ENCODE peak calls at places on chromosome 11, in nine cellular contexts. One of them, this sample, is unnamed.

GRCh38 chr11:64239662-64240466 is 1.0 kb upstream of the FKBP2 start:
- DNase-seq in psoas muscle: peak; percentile 61
- DNase-seq in CD8-positive, alpha-beta T cell: no peak
- DNase-seq in sigmoid colon: no peak
- DNase-seq in thoracic aorta: no peak
- DNase-seq in breast epithelium: no peak
- DNase-seq in cardiac muscle cell: no peak
- DNase-seq in stomach: no peak
- DNase-seq in CD4-positive, alpha-beta memory T cell: no peak
- DNase-seq in this sample: no peak

GRCh38 chr11:133467686-133468085 is 64.6 kb downstream of the OPCML start:
- DNase-seq in psoas muscle: no peak
- DNase-seq in CD8-positive, alpha-beta T cell: no peak
- DNase-seq in sigmoid colon: no peak
- DNase-seq in thoracic aorta: no peak
- DNase-seq in breast epithelium: no peak
- DNase-seq in cardiac muscle cell: no peak
- DNase-seq in stomach: no peak
- DNase-seq in CD4-positive, alpha-beta memory T cell: no peak
- DNase-seq in this sample: no peak

GRCh38 chr11:19508166-19508565 is 204.5 kb upstream of the NAV2 start:
- DNase-seq in psoas muscle: no peak
- DNase-seq in CD8-positive, alpha-beta T cell: no peak
- DNase-seq in sigmoid colon: no peak
- DNase-seq in thoracic aorta: no peak
- DNase-seq in breast epithelium: no peak
- DNase-seq in cardiac muscle cell: no peak
- DNase-seq in stomach: peak; percentile 27
- DNase-seq in CD4-positive, alpha-beta memory T cell: no peak
- DNase-seq in this sample: no peak

GRCh38 chr11:27241316-27242122 is 121.5 kb downstream of the CCDC34 start:
- DNase-seq in psoas muscle: no peak
- DNase-seq in CD8-positive, alpha-beta T cell: no peak
- DNase-seq in sigmoid colon: no peak
- DNase-seq in thoracic aorta: no peak
- DNase-seq in breast epithelium: no peak
- DNase-seq in cardiac muscle cell: no peak
- DNase-seq in stomach: no peak
- DNase-seq in CD4-positive, alpha-beta memory T cell: no peak
- DNase-seq in this sample: no peak

GRCh38 chr11:30741039-30741550 is 154.9 kb upstream of the MPPED2 start:
- DNase-seq in psoas muscle: no peak
- DNase-seq in CD8-positive, alpha-beta T cell: no peak
- DNase-seq in sigmoid colon: no peak
- DNase-seq in thoracic aorta: no peak
- DNase-seq in breast epithelium: no peak
- DNase-seq in cardiac muscle cell: peak; percentile 60
- DNase-seq in stomach: no peak
- DNase-seq in CD4-positive, alpha-beta memory T cell: no peak
- DNase-seq in this sample: no peak

GRCh38 chr11:30326114-30326783 is 3.3 kb downstream of the ARL14EP start:
- DNase-seq in psoas muscle: no peak
- DNase-seq in CD8-positive, alpha-beta T cell: no peak
- DNase-seq in sigmoid colon: no peak
- DNase-seq in thoracic aorta: no peak
- DNase-seq in breast epithelium: no peak
- DNase-seq in cardiac muscle cell: no peak
- DNase-seq in stomach: no peak
- DNase-seq in CD4-positive, alpha-beta memory T cell: no peak
- DNase-seq in this sample: no peak

GRCh38 chr11:34605481-34606325 is 15.2 kb upstream of the EHF start:
- DNase-seq in psoas muscle: no peak
- DNase-seq in CD8-positive, alpha-beta T cell: no peak
- DNase-seq in sigmoid colon: no peak
- DNase-seq in thoracic aorta: no peak
- DNase-seq in breast epithelium: no peak
- DNase-seq in cardiac muscle cell: no peak
- DNase-seq in stomach: no peak
- DNase-seq in CD4-positive, alpha-beta memory T cell: no peak
- DNase-seq in this sample: no peak

GRCh38 chr11:112024178-112024777 is 930 bp upstream of the DLAT start:
- DNase-seq in psoas muscle: no peak
- DNase-seq in CD8-positive, alpha-beta T cell: no peak
- DNase-seq in sigmoid colon: no peak
- DNase-seq in thoracic aorta: no peak
- DNase-seq in breast epithelium: no peak
- DNase-seq in cardiac muscle cell: no peak
- DNase-seq in stomach: no peak
- DNase-seq in CD4-positive, alpha-beta memory T cell: no peak
- DNase-seq in this sample: peak; percentile 15

GRCh38 chr11:45144126-45145082 is 2.0 kb upstream of the PRDM11 start:
- DNase-seq in psoas muscle: no peak
- DNase-seq in CD8-positive, alpha-beta T cell: no peak
- DNase-seq in sigmoid colon: peak; percentile 46
- DNase-seq in thoracic aorta: no peak
- DNase-seq in breast epithelium: no peak
- DNase-seq in cardiac muscle cell: no peak
- DNase-seq in stomach: peak; percentile 24
- DNase-seq in CD4-positive, alpha-beta memory T cell: no peak
- DNase-seq in this sample: no peak

GRCh38 chr11:76158394-76159302 is 47.7 kb downstream of the WNT11 start:
- DNase-seq in psoas muscle: no peak
- DNase-seq in CD8-positive, alpha-beta T cell: no peak
- DNase-seq in sigmoid colon: no peak
- DNase-seq in thoracic aorta: no peak
- DNase-seq in breast epithelium: no peak
- DNase-seq in cardiac muscle cell: no peak
- DNase-seq in stomach: no peak
- DNase-seq in CD4-positive, alpha-beta memory T cell: no peak
- DNase-seq in this sample: no peak

GRCh38 chr11:108616549-108616948 is 23.0 kb upstream of the EXPH5 start:
- DNase-seq in psoas muscle: no peak
- DNase-seq in CD8-positive, alpha-beta T cell: no peak
- DNase-seq in sigmoid colon: no peak
- DNase-seq in thoracic aorta: no peak
- DNase-seq in breast epithelium: no peak
- DNase-seq in cardiac muscle cell: no peak
- DNase-seq in stomach: no peak
- DNase-seq in CD4-positive, alpha-beta memory T cell: no peak
- DNase-seq in this sample: no peak

GRCh38 chr11:43941257-43941879 is 1.1 kb upstream of the C11orf96 start:
- DNase-seq in psoas muscle: no peak
- DNase-seq in CD8-positive, alpha-beta T cell: no peak
- DNase-seq in sigmoid colon: peak; percentile 65
- DNase-seq in thoracic aorta: no peak
- DNase-seq in breast epithelium: no peak
- DNase-seq in cardiac muscle cell: no peak
- DNase-seq in stomach: no peak
- DNase-seq in CD4-positive, alpha-beta memory T cell: no peak
- DNase-seq in this sample: no peak

GRCh38 chr11:118980191-118980881 is 8.8 kb downstream of the FOXR1 start:
- DNase-seq in psoas muscle: peak; percentile 72
- DNase-seq in CD8-positive, alpha-beta T cell: no peak
- DNase-seq in sigmoid colon: peak; percentile 73
- DNase-seq in thoracic aorta: no peak
- DNase-seq in breast epithelium: no peak
- DNase-seq in cardiac muscle cell: no peak
- DNase-seq in stomach: no peak
- DNase-seq in CD4-positive, alpha-beta memory T cell: no peak
- DNase-seq in this sample: no peak

GRCh38 chr11:14519692-14520085 is 497 bp downstream of the PSMA1 start:
- DNase-seq in psoas muscle: no peak
- DNase-seq in CD8-positive, alpha-beta T cell: no peak
- DNase-seq in sigmoid colon: no peak
- DNase-seq in thoracic aorta: no peak
- DNase-seq in breast epithelium: no peak
- DNase-seq in cardiac muscle cell: no peak
- DNase-seq in stomach: no peak
- DNase-seq in CD4-positive, alpha-beta memory T cell: no peak
- DNase-seq in this sample: no peak
- H3K4me1 ChIP-seq in psoas muscle: peaks cover 12% of the 10 kb centered on the region
- H3K4me1 ChIP-seq in CD8-positive, alpha-beta T cell: peaks cover 19% of the 10 kb centered on the region
- H3K4me1 ChIP-seq in sigmoid colon: peaks cover 21% of the 10 kb centered on the region
- H3K4me1 ChIP-seq in thoracic aorta: peaks cover 20% of the 10 kb centered on the region
- H3K4me1 ChIP-seq in breast epithelium: no peaks in the 10 kb centered on the region
- H3K4me1 ChIP-seq in cardiac muscle cell: peaks cover 8% of the 10 kb centered on the region
- H3K4me1 ChIP-seq in stomach: peaks cover 28% of the 10 kb centered on the region
- H3K4me1 ChIP-seq in CD4-positive, alpha-beta memory T cell: peaks cover 27% of the 10 kb centered on the region
- H3K4me1 ChIP-seq in this sample: peaks cover 7% of the 10 kb centered on the region

GRCh38 chr11:455566-456147 is 5.6 kb downstream of the PTDSS2 start:
- DNase-seq in psoas muscle: peak; percentile 40
- DNase-seq in CD8-positive, alpha-beta T cell: no peak
- DNase-seq in sigmoid colon: no peak
- DNase-seq in thoracic aorta: no peak
- DNase-seq in breast epithelium: no peak
- DNase-seq in cardiac muscle cell: no peak
- DNase-seq in stomach: no peak
- DNase-seq in CD4-positive, alpha-beta memory T cell: no peak
- DNase-seq in this sample: no peak

GRCh38 chr11:457071-457760 is 7.1 kb downstream of the PTDSS2 start:
- DNase-seq in psoas muscle: peak; percentile 38
- DNase-seq in CD8-positive, alpha-beta T cell: no peak
- DNase-seq in sigmoid colon: no peak
- DNase-seq in thoracic aorta: no peak
- DNase-seq in breast epithelium: no peak
- DNase-seq in cardiac muscle cell: no peak
- DNase-seq in stomach: no peak
- DNase-seq in CD4-positive, alpha-beta memory T cell: peak; percentile 52
- DNase-seq in this sample: no peak

GRCh38 chr11:454043-454442 is 4.0 kb downstream of the PTDSS2 start:
- DNase-seq in psoas muscle: no peak
- DNase-seq in CD8-positive, alpha-beta T cell: no peak
- DNase-seq in sigmoid colon: no peak
- DNase-seq in thoracic aorta: no peak
- DNase-seq in breast epithelium: no peak
- DNase-seq in cardiac muscle cell: no peak
- DNase-seq in stomach: no peak
- DNase-seq in CD4-positive, alpha-beta memory T cell: peak; percentile 30
- DNase-seq in this sample: no peak

GRCh38 chr11:454801-455565 is 4.9 kb downstream of the PTDSS2 start:
- DNase-seq in psoas muscle: peak; percentile 34
- DNase-seq in CD8-positive, alpha-beta T cell: no peak
- DNase-seq in sigmoid colon: no peak
- DNase-seq in thoracic aorta: no peak
- DNase-seq in breast epithelium: no peak
- DNase-seq in cardiac muscle cell: no peak
- DNase-seq in stomach: no peak
- DNase-seq in CD4-positive, alpha-beta memory T cell: peak; percentile 20
- DNase-seq in this sample: no peak

DNA sequence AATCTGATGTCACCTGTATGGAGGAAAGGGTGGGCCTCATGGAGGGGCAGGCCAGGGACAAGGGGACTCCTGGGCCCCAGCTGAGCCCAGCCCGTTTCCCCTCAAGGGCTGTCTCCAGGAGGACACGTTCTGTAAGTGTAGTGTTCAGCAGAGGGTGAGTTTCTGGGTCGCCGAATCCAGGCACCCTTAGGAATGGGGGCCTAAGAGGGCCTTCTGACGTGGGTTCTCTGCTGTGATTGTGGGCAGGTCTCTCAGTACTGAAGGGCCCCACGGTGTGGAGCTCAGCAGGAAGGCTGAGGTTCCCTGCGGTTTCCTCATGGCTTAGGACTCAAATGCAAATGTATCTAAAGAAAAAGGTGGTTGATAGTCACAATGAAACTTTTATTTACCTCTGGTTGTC is 6.5 kb downstream of the PTDSS2 start:
- DNase-seq in psoas muscle: peak; percentile 27
- DNase-seq in CD8-positive, alpha-beta T cell: peak; percentile 50
- DNase-seq in sigmoid colon: no peak
- DNase-seq in thoracic aorta: no peak
- DNase-seq in breast epithelium: no peak
- DNase-seq in cardiac muscle cell: no peak
- DNase-seq in stomach: no peak
- DNase-seq in CD4-positive, alpha-beta memory T cell: peak; percentile 68
- DNase-seq in this sample: no peak
- H3K27ac ChIP-seq in psoas muscle: no peak overlapping the region
- H3K27ac ChIP-seq in CD8-positive, alpha-beta T cell: no peak overlapping the region
- H3K27ac ChIP-seq in sigmoid colon: no peak overlapping the region
- H3K27ac ChIP-seq in thoracic aorta: no peak overlapping the region
- H3K27ac ChIP-seq in breast epithelium: no peak overlapping the region
- H3K27ac ChIP-seq in cardiac muscle cell: no peak overlapping the region
- H3K27ac ChIP-seq in stomach: peak overlapping the region; percentile 20
- H3K27ac ChIP-seq in CD4-positive, alpha-beta memory T cell: peak overlapping the region; percentile 49
- H3K27ac ChIP-seq in this sample: no peak overlapping the region

GRCh38 chr11:86067230-86068137 is 1.4 kb downstream of the PICALM start:
- DNase-seq in psoas muscle: no peak
- DNase-seq in CD8-positive, alpha-beta T cell: no peak
- DNase-seq in sigmoid colon: no peak
- DNase-seq in thoracic aorta: no peak
- DNase-seq in breast epithelium: no peak
- DNase-seq in cardiac muscle cell: peak; percentile 12
- DNase-seq in stomach: no peak
- DNase-seq in CD4-positive, alpha-beta memory T cell: no peak
- DNase-seq in this sample: no peak
- H3K4me1 ChIP-seq in psoas muscle: peaks cover 43% of the 10 kb centered on the region
- H3K4me1 ChIP-seq in CD8-positive, alpha-beta T cell: peaks cover 39% of the 10 kb centered on the region
- H3K4me1 ChIP-seq in sigmoid colon: peaks cover 49% of the 10 kb centered on the region
- H3K4me1 ChIP-seq in thoracic aorta: peaks cover 41% of the 10 kb centered on the region
- H3K4me1 ChIP-seq in breast epithelium: no peaks in the 10 kb centered on the region
- H3K4me1 ChIP-seq in cardiac muscle cell: peaks cover 32% of the 10 kb centered on the region
- H3K4me1 ChIP-seq in stomach: peaks cover 52% of the 10 kb centered on the region
- H3K4me1 ChIP-seq in CD4-positive, alpha-beta memory T cell: peaks cover 47% of the 10 kb centered on the region
- H3K4me1 ChIP-seq in this sample: peaks cover 23% of the 10 kb centered on the region

GRCh38 chr11:94910281-94910680 is 63.1 kb downstream of the CWC15 start:
- DNase-seq in psoas muscle: no peak
- DNase-seq in CD8-positive, alpha-beta T cell: no peak
- DNase-seq in sigmoid colon: no peak
- DNase-seq in thoracic aorta: no peak
- DNase-seq in breast epithelium: no peak
- DNase-seq in cardiac muscle cell: no peak
- DNase-seq in stomach: no peak
- DNase-seq in CD4-positive, alpha-beta memory T cell: no peak
- DNase-seq in this sample: no peak
- H3K27ac ChIP-seq in psoas muscle: no peak overlapping the region
- H3K27ac ChIP-seq in CD8-positive, alpha-beta T cell: no peak overlapping the region
- H3K27ac ChIP-seq in sigmoid colon: no peak overlapping the region
- H3K27ac ChIP-seq in thoracic aorta: no peak overlapping the region
- H3K27ac ChIP-seq in breast epithelium: no peak overlapping the region
- H3K27ac ChIP-seq in cardiac muscle cell: no peak overlapping the region
- H3K27ac ChIP-seq in stomach: no peak overlapping the region
- H3K27ac ChIP-seq in CD4-positive, alpha-beta memory T cell: no peak overlapping the region
- H3K27ac ChIP-seq in this sample: no peak overlapping the region

GRCh38 chr11:46341454-46341853 is 5.8 kb upstream of the DGKZ start:
- DNase-seq in psoas muscle: no peak
- DNase-seq in CD8-positive, alpha-beta T cell: no peak
- DNase-seq in sigmoid colon: no peak
- DNase-seq in thoracic aorta: no peak
- DNase-seq in breast epithelium: no peak
- DNase-seq in cardiac muscle cell: no peak
- DNase-seq in stomach: no peak
- DNase-seq in CD4-positive, alpha-beta memory T cell: no peak
- DNase-seq in this sample: no peak
- H3K4me1 ChIP-seq in psoas muscle: peaks cover 18% of the 10 kb centered on the region
- H3K4me1 ChIP-seq in CD8-positive, alpha-beta T cell: peaks cover 43% of the 10 kb centered on the region
- H3K4me1 ChIP-seq in sigmoid colon: peaks cover 21% of the 10 kb centered on the region
- H3K4me1 ChIP-seq in thoracic aorta: peaks cover 11% of the 10 kb centered on the region
- H3K4me1 ChIP-seq in breast epithelium: no peaks in the 10 kb centered on the region
- H3K4me1 ChIP-seq in cardiac muscle cell: peaks cover 35% of the 10 kb centered on the region
- H3K4me1 ChIP-seq in stomach: peaks cover 26% of the 10 kb centered on the region
- H3K4me1 ChIP-seq in CD4-positive, alpha-beta memory T cell: peaks cover 81% of the 10 kb centered on the region
- H3K4me1 ChIP-seq in this sample: peaks cover 39% of the 10 kb centered on the region

This sample was measured in neural progenitor cell.